ENCODE peak calls at places on chromosome 16, in nine cellular contexts. One of them, this sample, is unnamed.

GRCh38 chr16:64196444-64196843 is 925.4 kb downstream of the CDH11 start:
- DNase-seq in kidney epithelial cell: no peak
- DNase-seq in fibroblast of lung: peak; percentile 78
- DNase-seq in HL-60: no peak
- DNase-seq in CD4-positive, alpha-beta T cell: no peak
- DNase-seq in body of pancreas: no peak
- DNase-seq in fibroblast of pulmonary artery: peak; percentile 51
- DNase-seq in progenitor cell of endocrine pancreas: no peak
- DNase-seq in spleen: no peak
- DNase-seq in this sample: no peak

GRCh38 chr16:53094013-53094630 is 39.3 kb downstream of the CHD9 start:
- DNase-seq in CD4-positive, alpha-beta T cell: peak; percentile 5
- DNase-seq in fibroblast of pulmonary artery: no peak
- DNase-seq in progenitor cell of endocrine pancreas: no peak
- DNase-seq in body of pancreas: peak; percentile 47
- DNase-seq in spleen: peak; percentile 90
- DNase-seq in HL-60: peak; percentile 94
- DNase-seq in fibroblast of lung: no peak
- DNase-seq in kidney epithelial cell: no peak
- DNase-seq in this sample: peak; percentile 87

GRCh38 chr16:64534180-64534780 is 587.6 kb downstream of the CDH11 start:
- DNase-seq in progenitor cell of endocrine pancreas: no peak
- DNase-seq in fibroblast of lung: peak; percentile 26
- DNase-seq in spleen: no peak
- DNase-seq in CD4-positive, alpha-beta T cell: no peak
- DNase-seq in fibroblast of pulmonary artery: no peak
- DNase-seq in body of pancreas: no peak
- DNase-seq in HL-60: no peak
- DNase-seq in kidney epithelial cell: no peak
- DNase-seq in this sample: no peak

GRCh38 chr16:11032000-11032921 is 87.9 kb downstream of the CLEC16A start:
- DNase-seq in kidney epithelial cell: no peak
- DNase-seq in progenitor cell of endocrine pancreas: no peak
- DNase-seq in fibroblast of pulmonary artery: no peak
- DNase-seq in spleen: no peak
- DNase-seq in fibroblast of lung: peak; percentile 75
- DNase-seq in HL-60: no peak
- DNase-seq in body of pancreas: no peak
- DNase-seq in CD4-positive, alpha-beta T cell: no peak
- DNase-seq in this sample: no peak

GRCh38 chr16:83807710-83808572 is at the start of gene HSBP1:
- DNase-seq in CD4-positive, alpha-beta T cell: peak; percentile 91
- DNase-seq in progenitor cell of endocrine pancreas: peak; percentile 84
- DNase-seq in HL-60: peak; percentile 96
- DNase-seq in fibroblast of pulmonary artery: peak; percentile 92
- DNase-seq in spleen: peak; percentile 99
- DNase-seq in body of pancreas: peak; percentile 95
- DNase-seq in kidney epithelial cell: peak; percentile 53
- DNase-seq in fibroblast of lung: peak; percentile 87
- DNase-seq in this sample: peak; percentile 98

GRCh38 chr16:84851192-84852127 is 31.7 kb downstream of the CRISPLD2 start:
- DNase-seq in CD4-positive, alpha-beta T cell: no peak
- DNase-seq in fibroblast of lung: peak; percentile 99
- DNase-seq in body of pancreas: peak; percentile 39
- DNase-seq in progenitor cell of endocrine pancreas: no peak
- DNase-seq in HL-60: no peak
- DNase-seq in kidney epithelial cell: peak; percentile 98
- DNase-seq in fibroblast of pulmonary artery: peak; percentile 89
- DNase-seq in spleen: no peak
- DNase-seq in this sample: no peak

GRCh38 chr16:19830902-19831555 is 53.6 kb downstream of the GPRC5B start:
- DNase-seq in body of pancreas: no peak
- DNase-seq in fibroblast of lung: no peak
- DNase-seq in kidney epithelial cell: no peak
- DNase-seq in HL-60: peak; percentile 50
- DNase-seq in spleen: no peak
- DNase-seq in CD4-positive, alpha-beta T cell: no peak
- DNase-seq in fibroblast of pulmonary artery: no peak
- DNase-seq in progenitor cell of endocrine pancreas: no peak
- DNase-seq in this sample: no peak

GRCh38 chr16:3592559-3592958 is 15.4 kb upstream of the NLRC3 start:
- DNase-seq in CD4-positive, alpha-beta T cell: no peak
- DNase-seq in body of pancreas: no peak
- DNase-seq in fibroblast of lung: no peak
- DNase-seq in fibroblast of pulmonary artery: no peak
- DNase-seq in kidney epithelial cell: no peak
- DNase-seq in spleen: no peak
- DNase-seq in progenitor cell of endocrine pancreas: no peak
- DNase-seq in HL-60: no peak
- DNase-seq in this sample: peak; percentile 72

GRCh38 chr16:80594756-80595155 is 54.0 kb downstream of the DYNLRB2 start:
- DNase-seq in HL-60: no peak
- DNase-seq in kidney epithelial cell: no peak
- DNase-seq in fibroblast of lung: peak; percentile 19
- DNase-seq in progenitor cell of endocrine pancreas: no peak
- DNase-seq in body of pancreas: no peak
- DNase-seq in spleen: no peak
- DNase-seq in CD4-positive, alpha-beta T cell: no peak
- DNase-seq in fibroblast of pulmonary artery: no peak
- DNase-seq in this sample: no peak

GRCh38 chr16:75319513-75320401 is 68.3 kb upstream of the BCAR1 start:
- DNase-seq in spleen: no peak
- DNase-seq in fibroblast of pulmonary artery: peak; percentile 90
- DNase-seq in progenitor cell of endocrine pancreas: no peak
- DNase-seq in body of pancreas: no peak
- DNase-seq in CD4-positive, alpha-beta T cell: no peak
- DNase-seq in HL-60: no peak
- DNase-seq in kidney epithelial cell: peak; percentile 74
- DNase-seq in fibroblast of lung: peak; percentile 95
- DNase-seq in this sample: no peak

GRCh38 chr16:85015481-85016177 is 4.3 kb upstream of the ZDHHC7 start:
- DNase-seq in fibroblast of pulmonary artery: no peak
- DNase-seq in HL-60: no peak
- DNase-seq in body of pancreas: no peak
- DNase-seq in kidney epithelial cell: no peak
- DNase-seq in progenitor cell of endocrine pancreas: no peak
- DNase-seq in spleen: no peak
- DNase-seq in fibroblast of lung: no peak
- DNase-seq in CD4-positive, alpha-beta T cell: no peak
- DNase-seq in this sample: no peak

GRCh38 chr16:19138601-19139000 is 24.8 kb downstream of the ITPRIPL2 start:
- DNase-seq in CD4-positive, alpha-beta T cell: no peak
- DNase-seq in fibroblast of pulmonary artery: peak; percentile 82
- DNase-seq in body of pancreas: peak; percentile 51
- DNase-seq in HL-60: no peak
- DNase-seq in spleen: no peak
- DNase-seq in progenitor cell of endocrine pancreas: no peak
- DNase-seq in kidney epithelial cell: no peak
- DNase-seq in fibroblast of lung: peak; percentile 38
- DNase-seq in this sample: no peak

GRCh38 chr16:19344224-19344801 is 58.8 kb downstream of the CLEC19A start:
- DNase-seq in progenitor cell of endocrine pancreas: no peak
- DNase-seq in body of pancreas: no peak
- DNase-seq in HL-60: no peak
- DNase-seq in kidney epithelial cell: no peak
- DNase-seq in fibroblast of pulmonary artery: no peak
- DNase-seq in spleen: no peak
- DNase-seq in CD4-positive, alpha-beta T cell: no peak
- DNase-seq in fibroblast of lung: no peak
- DNase-seq in this sample: no peak

DNA sequence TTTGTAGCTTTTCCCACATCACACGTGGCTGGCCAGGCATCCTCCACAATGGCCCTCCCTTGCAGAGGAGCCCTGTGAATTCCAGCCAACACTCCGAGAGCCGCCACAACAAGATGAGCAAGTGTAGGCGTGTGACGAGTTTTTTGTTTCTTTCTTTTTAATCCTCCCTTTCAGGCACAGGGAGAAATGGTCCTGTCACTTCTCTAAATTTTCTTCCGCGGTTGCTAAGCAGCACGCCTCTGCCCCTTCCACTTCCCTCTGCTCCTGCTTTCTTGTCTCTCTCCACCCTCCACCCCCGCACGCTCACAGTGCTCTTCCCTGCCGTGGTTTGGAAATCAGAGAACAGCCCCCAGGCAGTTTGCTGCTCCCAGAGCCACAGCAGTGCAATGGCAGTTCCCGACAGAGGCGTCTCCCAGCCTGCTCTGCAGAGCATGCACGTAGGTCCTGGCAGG is 68.0 kb upstream of the MRTFB start:
- DNase-seq in spleen: peak; percentile 72
- DNase-seq in fibroblast of pulmonary artery: peak; percentile 65
- DNase-seq in fibroblast of lung: peak; percentile 77
- DNase-seq in HL-60: peak; percentile 46
- DNase-seq in CD4-positive, alpha-beta T cell: no peak
- DNase-seq in kidney epithelial cell: no peak
- DNase-seq in progenitor cell of endocrine pancreas: no peak
- DNase-seq in body of pancreas: peak; percentile 21
- DNase-seq in this sample: no peak
- TF ChIP-seq CTCF in spleen: peak; percentile 39
- TF ChIP-seq CTCF in fibroblast of pulmonary artery: peak; percentile 17
- TF ChIP-seq CTCF in fibroblast of lung: no peak
- TF ChIP-seq CTCF in HL-60: no peak
- TF ChIP-seq CTCF in CD4-positive, alpha-beta T cell: no peak
- TF ChIP-seq CTCF in kidney epithelial cell: peak; percentile 23
- TF ChIP-seq CTCF in progenitor cell of endocrine pancreas: peak; percentile 26
- TF ChIP-seq CTCF in body of pancreas: peak; percentile 61
- TF ChIP-seq CTCF in this sample: no peak

GRCh38 chr16:825298-826061 is 24.9 kb upstream of the GNG13 start:
- DNase-seq in CD4-positive, alpha-beta T cell: no peak
- DNase-seq in fibroblast of lung: no peak
- DNase-seq in progenitor cell of endocrine pancreas: no peak
- DNase-seq in HL-60: no peak
- DNase-seq in body of pancreas: peak; percentile 32
- DNase-seq in fibroblast of pulmonary artery: no peak
- DNase-seq in spleen: no peak
- DNase-seq in kidney epithelial cell: no peak
- DNase-seq in this sample: no peak
- TF ChIP-seq CTCF in CD4-positive, alpha-beta T cell: no peak
- TF ChIP-seq CTCF in fibroblast of lung: no peak
- TF ChIP-seq CTCF in progenitor cell of endocrine pancreas: no peak
- TF ChIP-seq CTCF in HL-60: no peak
- TF ChIP-seq CTCF in body of pancreas: no peak
- TF ChIP-seq CTCF in fibroblast of pulmonary artery: no peak
- TF ChIP-seq CTCF in spleen: no peak
- TF ChIP-seq CTCF in kidney epithelial cell: no peak
- TF ChIP-seq CTCF in this sample: no peak

GRCh38 chr16:89945654-89946053 is 2.9 kb upstream of the DEF8 start:
- DNase-seq in fibroblast of pulmonary artery: no peak
- DNase-seq in HL-60: no peak
- DNase-seq in spleen: no peak
- DNase-seq in kidney epithelial cell: no peak
- DNase-seq in CD4-positive, alpha-beta T cell: no peak
- DNase-seq in progenitor cell of endocrine pancreas: no peak
- DNase-seq in fibroblast of lung: no peak
- DNase-seq in body of pancreas: no peak
- DNase-seq in this sample: no peak
- TF ChIP-seq CTCF in fibroblast of pulmonary artery: no peak
- TF ChIP-seq CTCF in HL-60: no peak
- TF ChIP-seq CTCF in spleen: no peak
- TF ChIP-seq CTCF in kidney epithelial cell: no peak
- TF ChIP-seq CTCF in CD4-positive, alpha-beta T cell: no peak
- TF ChIP-seq CTCF in progenitor cell of endocrine pancreas: peak; percentile 18
- TF ChIP-seq CTCF in fibroblast of lung: no peak
- TF ChIP-seq CTCF in body of pancreas: peak; percentile 7
- TF ChIP-seq CTCF in this sample: no peak

GRCh38 chr16:56869513-56870270 is 4.7 kb downstream of the SLC12A3 start:
- DNase-seq in fibroblast of pulmonary artery: peak; percentile 18
- DNase-seq in progenitor cell of endocrine pancreas: no peak
- DNase-seq in body of pancreas: no peak
- DNase-seq in spleen: no peak
- DNase-seq in kidney epithelial cell: no peak
- DNase-seq in CD4-positive, alpha-beta T cell: no peak
- DNase-seq in HL-60: peak; percentile 48
- DNase-seq in fibroblast of lung: no peak
- DNase-seq in this sample: no peak
- TF ChIP-seq CTCF in fibroblast of pulmonary artery: peak; percentile 14
- TF ChIP-seq CTCF in progenitor cell of endocrine pancreas: peak; percentile 16
- TF ChIP-seq CTCF in body of pancreas: peak; percentile 28
- TF ChIP-seq CTCF in spleen: peak; percentile 13
- TF ChIP-seq CTCF in kidney epithelial cell: no peak
- TF ChIP-seq CTCF in CD4-positive, alpha-beta T cell: no peak
- TF ChIP-seq CTCF in HL-60: peak; percentile 28
- TF ChIP-seq CTCF in fibroblast of lung: no peak
- TF ChIP-seq CTCF in this sample: peak; percentile 28

DNA sequence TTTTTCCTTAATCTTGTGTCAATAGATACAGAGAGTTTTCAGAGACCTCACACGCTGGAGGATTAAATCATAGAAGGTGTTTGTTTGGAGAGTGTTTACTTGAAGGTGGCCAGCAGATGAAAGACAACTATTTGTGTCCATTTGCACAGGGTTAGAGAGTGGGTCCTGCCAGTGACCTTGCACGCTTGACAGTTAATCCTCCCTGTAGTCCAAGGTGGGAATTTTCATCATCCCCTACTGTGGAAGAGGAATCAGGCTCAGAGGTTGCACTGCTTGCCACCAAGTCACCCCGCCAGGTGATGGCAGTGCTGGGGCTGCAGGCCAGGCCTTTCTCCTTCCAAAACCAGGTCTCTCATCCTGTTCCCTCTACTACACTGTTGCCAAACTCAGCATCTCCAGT is 12.3 kb downstream of the CDH1 start:
- DNase-seq in fibroblast of pulmonary artery: no peak
- DNase-seq in body of pancreas: no peak
- DNase-seq in HL-60: no peak
- DNase-seq in kidney epithelial cell: no peak
- DNase-seq in progenitor cell of endocrine pancreas: no peak
- DNase-seq in CD4-positive, alpha-beta T cell: no peak
- DNase-seq in spleen: no peak
- DNase-seq in fibroblast of lung: no peak
- DNase-seq in this sample: no peak
- TF ChIP-seq CTCF in fibroblast of pulmonary artery: no peak
- TF ChIP-seq CTCF in body of pancreas: peak; percentile 13
- TF ChIP-seq CTCF in HL-60: no peak
- TF ChIP-seq CTCF in kidney epithelial cell: no peak
- TF ChIP-seq CTCF in progenitor cell of endocrine pancreas: no peak
- TF ChIP-seq CTCF in CD4-positive, alpha-beta T cell: no peak
- TF ChIP-seq CTCF in spleen: no peak
- TF ChIP-seq CTCF in fibroblast of lung: no peak
- TF ChIP-seq CTCF in this sample: no peak

DNA sequence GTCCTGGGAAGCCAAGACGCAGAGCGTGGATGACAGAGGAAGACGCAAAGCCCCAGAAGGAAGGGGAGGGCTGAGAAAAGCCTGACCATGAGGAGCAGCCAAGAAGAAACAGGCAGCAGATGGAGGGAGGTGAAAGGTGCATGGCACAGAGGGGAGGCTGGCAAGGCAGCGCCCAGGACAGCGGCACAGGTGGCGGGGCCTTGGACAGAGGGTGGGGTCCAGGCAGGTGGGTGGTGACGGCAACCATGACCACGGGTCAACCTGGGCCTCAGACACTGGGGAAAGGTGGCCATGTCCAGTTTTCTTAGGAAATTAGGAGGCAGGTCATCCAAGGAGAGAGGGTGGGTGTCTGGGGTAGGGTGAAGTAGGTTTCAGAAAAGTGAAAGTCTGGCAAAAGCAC is 17.0 kb downstream of the ARHGAP17 start:
- DNase-seq in progenitor cell of endocrine pancreas: no peak
- DNase-seq in kidney epithelial cell: no peak
- DNase-seq in CD4-positive, alpha-beta T cell: no peak
- DNase-seq in spleen: no peak
- DNase-seq in HL-60: no peak
- DNase-seq in fibroblast of pulmonary artery: no peak
- DNase-seq in fibroblast of lung: no peak
- DNase-seq in body of pancreas: no peak
- DNase-seq in this sample: no peak
- TF ChIP-seq CTCF in progenitor cell of endocrine pancreas: no peak
- TF ChIP-seq CTCF in kidney epithelial cell: no peak
- TF ChIP-seq CTCF in CD4-positive, alpha-beta T cell: no peak
- TF ChIP-seq CTCF in spleen: no peak
- TF ChIP-seq CTCF in HL-60: no peak
- TF ChIP-seq CTCF in fibroblast of pulmonary artery: no peak
- TF ChIP-seq CTCF in fibroblast of lung: no peak
- TF ChIP-seq CTCF in body of pancreas: no peak
- TF ChIP-seq CTCF in this sample: no peak

This sample was measured in chondrocyte.